ENCODE peak calls at places on chromosomes 3 and 15, in ten cellular contexts. Z, N, M, Y, O, R, I, S, B and V are unnamed samples.

GRCh38 chr15:100170673-100171210 is 171.0 kb downstream of the ADAMTS17 start:
- DNase-seq in S (no peak), O (no peak), B (no peak), I (no peak), Y (no peak), M (no peak), R (peak), N (no peak), Z (no peak), V (no peak)

GRCh38 chr3:41247055-41247454 is 47.8 kb downstream of the CTNNB1 start:
- DNase-seq in R (no peak), M (no peak), N (no peak), B (no peak), Y (no peak), Z (peak), O (no peak), S (no peak), I (no peak), V (no peak)

GRCh38 chr3:193552911-193553310 is 1.8 kb downstream of the ATP13A4 start:
- DNase-seq in B (no peak), R (no peak), Z (no peak), I (no peak), O (no peak), N (no peak), Y (no peak), M (no peak), S (no peak), V (no peak)

GRCh38 chr15:72184165-72184811 is 13.3 kb downstream of the GRAMD2A start:
- DNase-seq in Z (peak), S (no peak), Y (peak), M (peak), N (peak), R (no peak), O (no peak), I (no peak), B (peak), V (no peak)

GRCh38 chr3:32381922-32382321 is 9.7 kb upstream of the CMTM7 start:
- DNase-seq in Z (no peak), I (no peak), Y (no peak), B (no peak), S (no peak), N (no peak), R (no peak), O (no peak), M (no peak), V (no peak)

GRCh38 chr3:72628065-72628464 is 220.2 kb downstream of the SHQ1 start:
- DNase-seq in Y (no peak), B (no peak), R (no peak), Z (no peak), I (no peak), N (no peak), M (no peak), O (no peak), S (no peak), V (no peak)

GRCh38 chr3:61848885-61849284 is 287.5 kb downstream of the PTPRG start:
- DNase-seq in R (no peak), Z (no peak), N (peak), B (no peak), O (no peak), M (no peak), S (no peak), I (no peak), Y (no peak), V (no peak)

GRCh38 chr15:67126551-67127333 is 61.3 kb downstream of the SMAD3 start:
- DNase-seq in S (no peak), Z (no peak), Y (no peak), I (no peak), O (no peak), M (no peak), R (no peak), B (no peak), N (no peak), V (no peak)

GRCh38 chr15:81053621-81054020 is 52.9 kb downstream of the TLNRD1 start:
- DNase-seq in Z (no peak), S (no peak), Y (no peak), N (no peak), I (no peak), O (no peak), M (no peak), R (no peak), B (no peak), V (no peak)

GRCh38 chr3:64377942-64378341 is 152.7 kb upstream of the PRICKLE2 start:
- DNase-seq in M (no peak), Y (no peak), O (no peak), S (no peak), B (no peak), N (no peak), I (no peak), Z (no peak), R (no peak), V (no peak)

GRCh38 chr3:72270072-72270611 is 485.2 kb upstream of the PROK2 start:
- DNase-seq in R (no peak), S (peak), M (no peak), O (no peak), N (peak), I (peak), B (peak), Z (peak), Y (peak), V (no peak)

GRCh38 chr3:73291541-73291940 is 230.1 kb downstream of the EBLN2 start:
- DNase-seq in S (no peak), I (no peak), Y (no peak), N (no peak), O (no peak), B (no peak), R (no peak), Z (no peak), M (no peak), V (no peak)

GRCh38 chr15:60134609-60135008 is 130.5 kb downstream of the FOXB1 start:
- DNase-seq in S (no peak), N (no peak), M (no peak), Z (no peak), R (peak), Y (no peak), I (no peak), B (no peak), O (no peak), V (no peak)

GRCh38 chr15:40930430-40931299 is 1.5 kb downstream of the DLL4 start:
- DNase-seq in B (peak), O (peak), S (no peak), N (no peak), Y (peak), M (peak), I (no peak), R (peak), Z (peak), V (peak)

GRCh38 chr3:133268772-133269171 is 131.1 kb upstream of the BFSP2 start:
- DNase-seq in Y (no peak), Z (no peak), R (no peak), M (no peak), N (no peak), I (no peak), B (no peak), O (no peak), S (no peak), V (no peak)

GRCh38 chr3:25465266-25465860 is 37.3 kb downstream of the RARB start:
- DNase-seq in S (no peak), N (no peak), B (no peak), I (no peak), Y (no peak), O (no peak), R (no peak), M (no peak), Z (no peak), V (no peak)

GRCh38 chr3:72977463-72977862 is 19.1 kb upstream of the PPP4R2 start:
- DNase-seq in R (peak), M (no peak), S (no peak), O (no peak), Y (no peak), B (no peak), Z (no peak), I (no peak), N (no peak), V (no peak)

GRCh38 chr3:154244644-154245043 is 79.6 kb downstream of the DHX36 start:
- DNase-seq in R (no peak), I (no peak), N (no peak), Y (no peak), S (no peak), Z (no peak), M (no peak), O (no peak), B (no peak), V (no peak)

GRCh38 chr3:100467133-100467532 is 25.3 kb upstream of the TMEM45A start:
- DNase-seq in B (no peak), M (no peak), S (no peak), Y (no peak), N (no peak), O (no peak), Z (no peak), R (no peak), I (no peak), V (no peak)

GRCh38 chr15:48580736-48581135 is 64.8 kb downstream of the FBN1 start:
- DNase-seq in N (no peak), B (no peak), S (no peak), Y (no peak), R (no peak), Z (no peak), I (no peak), O (no peak), M (no peak), V (no peak)

GRCh38 chr3:76570436-76571057 is 469.4 kb upstream of the ROBO2 start:
- DNase-seq in I (no peak), Y (peak), N (peak), R (no peak), O (no peak), S (no peak), Z (no peak), B (no peak), M (no peak), V (no peak)

GRCh38 chr15:67862771-67863441 is 23.1 kb upstream of the RNU6-1 start:
- DNase-seq in N (no peak), S (no peak), B (no peak), Z (no peak), O (peak), M (no peak), R (no peak), I (no peak), Y (no peak), V (no peak)

GRCh38 chr3:30871720-30872119 is 22.7 kb downstream of the GADL1 start:
- DNase-seq in R (no peak), N (no peak), B (no peak), Z (no peak), M (no peak), O (no peak), S (no peak), I (no peak), Y (no peak), V (no peak)

GRCh38 chr15:68637755-68638405 is 59.1 kb downstream of the CORO2B start:
- DNase-seq in M (no peak), S (no peak), Y (no peak), I (no peak), N (no peak), R (no peak), Z (peak), B (no peak), O (no peak), V (no peak)

GRCh38 chr15:90232941-90233700 is 620 bp downstream of the CIB1 start:
- DNase-seq in M (peak), Y (peak), R (peak), O (peak), B (no peak), Z (peak), S (no peak), I (no peak), N (peak), V (no peak)

GRCh38 chr15:40766906-40767837 is 2.6 kb upstream of the C15orf62 start:
- DNase-seq in M (no peak), I (no peak), O (no peak), R (peak), N (no peak), B (no peak), Z (no peak), S (no peak), Y (no peak), V (no peak)

GRCh38 chr3:98531622-98532274 is at the start of gene GPR15:
- DNase-seq in S (no peak), M (no peak), Z (no peak), N (no peak), R (no peak), B (no peak), I (no peak), O (no peak), Y (no peak), V (no peak)

GRCh38 chr3:54756330-54756731 is 171.5 kb downstream of the LRTM1 start:
- DNase-seq in S (no peak), R (no peak), N (no peak), O (no peak), Z (no peak), I (peak), B (no peak), Y (no peak), M (no peak), V (no peak)

GRCh38 chr3:40292637-40293036 is 16.9 kb upstream of the EIF1B start:
- DNase-seq in B (no peak), Y (peak), O (no peak), M (no peak), R (no peak), N (no peak), S (no peak), I (no peak), Z (no peak), V (no peak)

GRCh38 chr3:7075901-7076300 is 215.0 kb downstream of the GRM7 start:
- DNase-seq in O (no peak), Y (no peak), S (no peak), R (no peak), Z (no peak), M (no peak), N (no peak), B (no peak), I (no peak), V (no peak)

DNA sequence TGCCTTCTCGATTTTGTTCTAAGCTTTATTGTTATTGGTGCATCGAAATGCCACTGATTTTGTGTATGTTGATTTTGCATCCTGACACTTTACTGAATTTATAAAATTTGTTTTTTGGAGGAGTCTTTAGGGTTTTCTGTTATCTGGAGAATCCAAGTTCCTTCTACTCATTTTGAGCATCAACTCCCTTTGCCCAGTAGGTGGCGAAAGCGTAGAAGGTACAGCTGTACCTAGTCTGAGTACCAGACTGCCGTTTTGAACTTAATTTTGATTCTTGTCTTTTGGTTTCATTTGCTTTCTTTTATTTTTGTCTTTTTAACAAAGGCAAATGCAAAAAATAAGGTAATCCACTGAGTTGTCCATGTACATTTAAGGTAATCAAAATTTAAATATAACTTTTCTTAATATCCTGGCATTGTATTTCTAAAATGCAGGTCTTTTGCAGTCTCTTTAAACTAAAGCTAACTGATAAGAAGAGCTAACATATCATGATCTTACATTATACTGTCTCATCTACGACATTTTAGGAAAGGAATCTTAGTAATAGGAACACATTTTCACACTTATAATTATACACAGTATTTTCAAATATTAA is 71.6 kb downstream of the SYNPR start:
- DNase-seq in Y (peak), I (no peak), B (peak), S (no peak), O (peak), N (peak), M (no peak), Z (no peak), R (peak), V (no peak)
- TF ChIP-seq CTCF in Y (peak), I (peak), B (peak), S (peak), O (peak), N (peak), M (peak), Z (peak), R (peak), V (peak)

GRCh38 chr3:104044002-104044401 is 1322.7 kb upstream of the ALCAM start:
- DNase-seq in O (no peak), S (no peak), M (no peak), R (no peak), Z (no peak), N (no peak), I (no peak), B (no peak), Y (no peak), V (no peak)
- TF ChIP-seq CTCF in O (no peak), S (no peak), M (no peak), R (no peak), Z (no peak), N (no peak), I (no peak), B (no peak), Y (no peak), V (no peak)

DNA sequence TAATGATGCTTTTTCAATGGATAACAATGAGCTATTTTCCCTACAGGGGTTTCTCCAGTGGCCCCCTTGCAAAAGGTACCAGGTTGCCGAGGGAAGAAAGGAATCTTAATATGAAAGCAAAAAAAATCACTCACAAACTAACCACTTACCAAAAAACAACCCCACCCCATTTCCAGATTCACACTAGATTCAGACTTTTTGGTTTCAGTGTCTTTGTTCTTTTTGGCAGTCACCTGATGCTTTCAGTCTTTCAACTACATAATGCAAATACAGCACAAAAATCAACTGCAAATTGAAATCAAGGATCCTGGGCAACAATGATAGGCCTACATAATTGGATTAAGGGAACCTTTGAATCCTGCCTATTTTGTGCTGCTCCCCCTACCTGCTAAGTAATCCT is 71.1 kb upstream of the RAP2B start:
- DNase-seq in Y (no peak), N (no peak), M (no peak), B (no peak), Z (no peak), R (no peak), I (no peak), S (no peak), O (no peak), V (no peak)
- TF ChIP-seq CTCF in Y (no peak), N (no peak), M (no peak), B (peak), Z (no peak), R (no peak), I (no peak), S (no peak), O (no peak), V (no peak)

GRCh38 chr3:105365536-105366301 is 990 bp upstream of the ALCAM start:
- DNase-seq in R (no peak), Z (no peak), S (no peak), Y (peak), I (no peak), B (no peak), O (peak), M (no peak), N (peak), V (no peak)

GRCh38 chr3:105367406-105368213 is 901 bp downstream of the ALCAM start:
- DNase-seq in S (no peak), R (peak), Y (peak), Z (peak), M (peak), O (peak), I (no peak), N (peak), B (no peak), V (no peak)

GRCh38 chr3:105367063-105367405 is 325 bp downstream of the ALCAM start:
- DNase-seq in R (peak), M (no peak), O (peak), Z (no peak), Y (peak), I (no peak), N (no peak), B (no peak), S (no peak), V (no peak)

GRCh38 chr3:105365171-105365535 is 1.6 kb upstream of the ALCAM start:
- DNase-seq in Z (no peak), R (no peak), B (no peak), M (no peak), S (no peak), I (no peak), Y (no peak), O (no peak), N (no peak), V (no peak)

DNA sequence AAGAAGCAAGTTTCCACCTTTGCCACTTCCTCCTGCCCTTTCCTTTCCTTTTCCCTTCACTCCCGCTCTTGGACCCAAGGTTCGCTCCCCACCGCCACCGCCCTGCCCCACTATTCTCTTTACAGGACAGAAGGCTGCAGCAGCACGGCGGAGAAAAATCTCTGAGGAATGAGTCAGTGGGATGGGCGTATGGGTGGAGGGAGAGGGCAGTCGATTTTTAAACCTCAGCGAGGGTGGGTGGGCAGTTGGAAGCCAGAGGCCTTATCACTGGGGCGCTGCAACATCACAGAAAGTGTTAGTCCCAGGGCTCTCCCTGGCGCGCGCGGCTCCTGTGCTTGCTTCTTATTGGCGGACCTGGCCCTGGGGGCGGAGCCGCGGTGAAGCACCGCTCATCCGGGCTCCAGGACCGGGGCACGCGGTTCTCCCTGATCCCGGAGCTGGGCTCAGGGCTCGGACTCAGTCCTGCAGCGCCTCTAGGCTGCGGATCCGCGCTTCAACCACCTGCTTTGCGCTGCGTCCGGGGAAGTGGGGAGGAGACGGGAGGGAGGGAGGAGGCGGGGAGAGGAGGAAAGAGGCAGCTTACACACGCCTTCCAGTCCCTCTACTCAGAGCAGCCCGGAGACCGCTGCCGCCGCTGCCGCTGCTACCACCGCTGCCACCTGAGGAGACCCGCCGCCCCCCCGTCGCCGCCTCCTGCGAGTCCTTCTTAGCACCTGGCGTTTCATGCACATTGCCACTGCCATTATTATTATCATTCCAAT is at the start of gene ALCAM:
- DNase-seq in I (peak), R (peak), Y (peak), Z (peak), N (peak), O (peak), M (peak), S (peak), B (peak), V (peak)
- TF ChIP-seq CTCF in I (peak), R (no peak), Y (peak), Z (peak), N (peak), O (peak), M (peak), S (peak), B (peak), V (peak)